ENCODE peak calls at places on chromosomes 6 and 20, in eight cellular contexts. F, Y, E, L, Q, W, S and A are unnamed samples. For H3K36me3, the result is how much of the 10 kb centered on the place peaks cover.

GRCh38 chr20:33666293-33667244 is at the start of gene ACTL10:
- DNase-seq in E (peak), L (peak), Y (peak), W (peak), S (peak), Q (peak), F (peak), A (peak)

GRCh38 chr6:27592107-27592480 is 119.2 kb upstream of the ZNF184 start:
- DNase-seq in E (no peak), Q (no peak), S (no peak), L (no peak), Y (no peak), F (no peak), W (peak), A (peak)

GRCh38 chr20:56362833-56363413 is 4.1 kb downstream of the FAM210B start:
- DNase-seq in F (no peak), Q (no peak), E (peak), S (no peak), L (no peak), W (peak), Y (no peak), A (peak)

GRCh38 chr6:158518196-158519127 is 41.4 kb upstream of the TMEM181 start:
- DNase-seq in S (peak), E (peak), Q (peak), F (no peak), W (peak), Y (peak), L (peak), A (peak)

GRCh38 chr6:11262231-11262630 is 29.8 kb upstream of the NEDD9 start:
- DNase-seq in Q (no peak), L (no peak), Y (no peak), S (no peak), F (no peak), E (no peak), W (no peak), A (no peak)

GRCh38 chr6:142545147-142545546 is 243.3 kb downstream of the ADGRG6 start:
- DNase-seq in E (no peak), Y (no peak), Q (no peak), S (no peak), L (no peak), W (no peak), F (no peak), A (no peak)

GRCh38 chr6:141532211-141532610 is 600.5 kb upstream of the GJE1 start:
- DNase-seq in Q (no peak), W (no peak), Y (no peak), L (no peak), F (no peak), S (no peak), E (no peak), A (no peak)

GRCh38 chr20:9516658-9516987 is 2.2 kb downstream of the LAMP5 start:
- DNase-seq in Y (no peak), Q (no peak), E (no peak), W (no peak), F (no peak), S (no peak), L (no peak), A (peak)

GRCh38 chr6:7687145-7688113 is 38.5 kb upstream of the BMP6 start:
- DNase-seq in E (no peak), F (no peak), S (no peak), L (no peak), Y (no peak), W (no peak), Q (no peak), A (no peak)

GRCh38 chr6:90249458-90249857 is 47.2 kb downstream of the BACH2 start:
- DNase-seq in Q (no peak), Y (no peak), S (no peak), L (no peak), F (no peak), W (no peak), E (no peak), A (no peak)

GRCh38 chr6:130717657-130718056 is 109.5 kb upstream of the SMLR1 start:
- DNase-seq in Q (no peak), Y (no peak), L (no peak), E (no peak), S (no peak), F (no peak), W (no peak), A (no peak)

GRCh38 chr20:45336530-45337366 is 11.5 kb downstream of the SDC4 start:
- DNase-seq in L (peak), Q (no peak), Y (peak), F (peak), E (peak), W (no peak), S (peak), A (no peak)

GRCh38 chr6:24430086-24430485 is 27.4 kb downstream of the MRS2 start:
- DNase-seq in E (peak), Q (no peak), F (no peak), S (no peak), Y (no peak), L (no peak), W (no peak), A (no peak)

GRCh38 chr6:16167219-16167618 is 38.3 kb downstream of the MYLIP start:
- DNase-seq in E (no peak), L (no peak), W (no peak), Q (no peak), Y (no peak), S (no peak), F (no peak), A (no peak)

GRCh38 chr6:168713839-168714238 is 272.9 kb downstream of the SMOC2 start:
- DNase-seq in W (peak), L (peak), S (no peak), Q (no peak), F (peak), E (no peak), Y (no peak), A (peak)

GRCh38 chr6:45543298-45544235 is 165.8 kb upstream of the SUPT3H start:
- DNase-seq in E (peak), Q (no peak), F (no peak), L (no peak), W (no peak), Y (no peak), S (no peak), A (no peak)

GRCh38 chr6:55696041-55696440 is 117.0 kb upstream of the HMGCLL1 start:
- DNase-seq in F (no peak), S (no peak), Y (no peak), W (no peak), L (no peak), E (no peak), Q (no peak), A (no peak)

GRCh38 chr6:20826378-20826777 is 292.1 kb downstream of the CDKAL1 start:
- DNase-seq in L (no peak), E (peak), F (no peak), Y (no peak), Q (no peak), W (no peak), S (no peak), A (no peak)

GRCh38 chr6:21587925-21588811 is 5.4 kb upstream of the SOX4 start:
- DNase-seq in Y (peak), Q (peak), F (peak), L (peak), W (peak), E (peak), S (no peak), A (peak)

GRCh38 chr20:24657211-24657610 is 187.8 kb downstream of the SYNDIG1 start:
- DNase-seq in S (no peak), W (no peak), L (no peak), Y (no peak), F (no peak), E (peak), Q (no peak), A (no peak)

GRCh38 chr6:107564223-107564855 is 74.4 kb downstream of the SOBP start:
- DNase-seq in W (no peak), L (no peak), Y (no peak), Q (no peak), F (no peak), S (no peak), E (no peak), A (no peak)

GRCh38 chr6:22886881-22887581 is 317.7 kb downstream of the HDGFL1 start:
- DNase-seq in Y (no peak), F (no peak), L (no peak), S (no peak), W (peak), E (peak), Q (no peak), A (no peak)

GRCh38 chr6:41344865-41345264 is 9.5 kb downstream of the NCR2 start:
- DNase-seq in L (no peak), S (no peak), Q (no peak), F (no peak), W (no peak), Y (no peak), E (no peak), A (no peak)

GRCh38 chr6:130527173-130527572 is 161.4 kb downstream of the TMEM200A start:
- DNase-seq in S (no peak), F (no peak), Q (no peak), W (no peak), L (no peak), Y (no peak), E (no peak), A (no peak)

DNA sequence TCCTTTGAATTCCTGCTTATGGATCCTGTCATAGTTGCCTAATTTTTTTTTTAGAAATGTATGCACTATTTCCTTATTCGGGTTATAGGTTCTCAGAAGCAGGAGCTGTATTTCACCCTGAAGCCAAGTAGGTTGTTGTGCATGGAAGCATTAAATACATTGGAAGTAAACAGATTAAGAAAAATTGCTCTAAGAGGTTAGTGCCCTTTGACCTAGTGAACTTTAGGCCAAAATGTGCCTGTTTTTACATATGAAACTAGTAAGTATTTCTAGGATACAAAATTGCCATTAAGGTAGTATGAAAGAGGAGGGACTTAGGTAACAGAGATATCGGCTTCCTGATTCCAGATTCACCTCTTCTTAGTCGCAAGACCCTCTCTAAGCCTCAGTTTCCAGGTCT is 377.9 kb downstream of the SYNE1 start:
- DNase-seq in L (no peak), S (no peak), Q (no peak), W (no peak), E (no peak), F (no peak), Y (no peak), A (no peak)
- H3K36me3 ChIP-seq in L (under half), S (half or more), Q (under half), W (under half), E (under half), F (under half), Y (under half), A (under half)

GRCh38 chr6:119297049-119297448 is 52.5 kb downstream of the MAN1A1 start:
- DNase-seq in E (no peak), F (no peak), Y (no peak), S (no peak), Q (no peak), W (no peak), L (no peak), A (no peak)

GRCh38 chr6:119296036-119297035 is 53.2 kb downstream of the MAN1A1 start:
- DNase-seq in F (no peak), L (no peak), E (no peak), Q (no peak), Y (no peak), S (no peak), W (peak), A (peak)

GRCh38 chr6:119289651-119290050 is 59.9 kb downstream of the MAN1A1 start:
- DNase-seq in F (no peak), L (no peak), E (no peak), S (no peak), Q (no peak), W (no peak), Y (no peak), A (no peak)

GRCh38 chr6:119299694-119300093 is 49.9 kb downstream of the MAN1A1 start:
- DNase-seq in F (no peak), S (no peak), E (no peak), Q (no peak), Y (no peak), W (no peak), L (no peak), A (no peak)

GRCh38 chr6:119294984-119295383 is 54.6 kb downstream of the MAN1A1 start:
- DNase-seq in E (no peak), S (no peak), W (no peak), Q (no peak), Y (no peak), L (no peak), F (no peak), A (no peak)
- H3K36me3 ChIP-seq in E (under half), S (under half), W (under half), Q (under half), Y (under half), L (under half), F (under half), A (under half)

DNA sequence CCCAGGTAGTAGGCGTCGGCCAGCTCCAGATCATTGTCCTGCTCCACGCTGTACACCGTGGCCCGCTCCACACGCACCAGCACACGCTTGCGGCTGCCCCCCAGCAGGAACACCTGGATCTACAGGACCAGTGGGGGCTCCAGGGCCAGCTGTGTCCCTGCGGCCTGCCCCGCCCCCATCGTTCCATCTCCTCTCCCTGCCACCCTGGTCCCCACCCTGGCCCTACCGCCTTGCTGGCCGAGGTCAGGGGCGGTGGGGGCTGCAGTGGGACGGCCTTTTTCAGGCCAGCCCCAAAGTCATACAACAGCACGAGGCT is 9.8 kb downstream of the ADRM1 start:
- DNase-seq in F (no peak), L (no peak), W (no peak), Y (no peak), Q (no peak), E (no peak), S (no peak), A (no peak)
- H3K36me3 ChIP-seq in F (under half), L (under half), W (under half), Y (under half), Q (under half), E (half or more), S (half or more), A (under half)

DNA sequence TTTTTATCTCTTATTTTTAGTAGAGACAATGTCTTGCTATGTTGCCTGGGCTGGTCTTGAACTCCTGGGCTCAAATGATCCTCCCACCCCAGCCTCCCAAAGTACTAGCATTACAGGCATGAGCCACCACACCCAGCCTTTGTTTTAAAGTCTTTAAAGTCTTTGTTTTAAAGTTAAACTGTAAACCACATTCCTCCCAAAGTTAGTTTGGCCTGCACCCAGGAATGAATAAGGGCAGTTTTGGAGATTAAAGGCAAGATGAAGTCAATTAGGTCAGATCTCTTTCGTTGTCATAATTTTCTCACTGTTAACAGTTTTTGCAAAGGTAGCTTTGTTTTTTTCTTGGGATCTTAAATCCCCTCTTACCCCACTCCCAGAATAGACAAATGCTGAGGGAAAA is 63.8 kb downstream of the UBR2 start:
- DNase-seq in F (no peak), E (no peak), Q (no peak), Y (no peak), W (no peak), S (no peak), L (peak), A (no peak)
- H3K36me3 ChIP-seq in F (under half), E (under half), Q (under half), Y (under half), W (under half), S (half or more), L (under half), A (under half)

GRCh38 chr20:47227576-47227975 is 128.9 kb downstream of the ZMYND8 start:
- DNase-seq in L (no peak), F (no peak), E (no peak), S (no peak), Q (no peak), Y (no peak), W (no peak), A (no peak)
- H3K36me3 ChIP-seq in L (under half), F (under half), E (under half), S (half or more), Q (under half), Y (under half), W (under half), A (half or more)

DNA sequence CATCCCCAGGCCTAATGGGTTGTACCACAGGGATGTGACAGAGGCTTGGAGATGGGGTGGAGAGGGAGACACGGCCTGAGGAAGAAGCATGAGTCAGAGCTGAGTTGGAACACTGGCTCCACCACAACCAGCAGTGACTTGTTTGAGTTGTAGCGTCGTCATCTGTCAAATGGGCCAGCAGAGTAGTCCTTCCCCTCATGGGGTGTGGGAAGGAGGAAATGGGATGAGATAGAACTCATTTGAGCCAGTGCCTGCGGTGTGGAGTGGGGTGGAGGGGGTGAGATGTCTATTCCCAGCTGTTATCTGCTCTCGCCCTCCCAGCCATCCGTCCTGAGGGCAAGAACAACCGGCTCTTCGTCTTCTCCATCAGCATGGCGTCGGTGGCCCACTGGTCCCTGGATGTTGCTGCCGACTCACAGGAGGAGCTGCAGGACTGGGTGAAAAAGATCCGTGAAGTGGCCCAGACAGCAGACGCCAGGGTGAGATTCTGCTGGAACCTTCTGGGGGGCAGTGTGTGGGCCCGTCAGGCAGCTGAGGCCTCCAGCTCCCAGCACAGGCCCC is 32.5 kb downstream of the PLCG1 start:
- DNase-seq in F (no peak), S (no peak), W (no peak), Q (no peak), Y (peak), E (peak), L (peak), A (no peak)
- H3K36me3 ChIP-seq in F (under half), S (half or more), W (half or more), Q (under half), Y (under half), E (half or more), L (under half), A (under half)

GRCh38 chr6:99412065-99412464 is 13.0 kb downstream of the PNISR start:
- DNase-seq in Y (no peak), S (no peak), E (no peak), W (no peak), F (no peak), Q (no peak), L (no peak), A (no peak)
- H3K36me3 ChIP-seq in Y (under half), S (under half), E (under half), W (under half), F (under half), Q (under half), L (under half), A (under half)